ENCODE peak calls at places on chromosomes 5 and 9, in five cellular contexts. C is amygdala, O is NCI-H1417, G is GM06990, I is LoVo. H is an unnamed sample.

GRCh38 chr9:131960311-131960710 is 119.4 kb downstream of the MED27 start:
- DNase-seq in O (no peak), I (no peak), G (no peak), C (no peak), H (no peak)

GRCh38 chr5:92002875-92003274 is 619.8 kb upstream of the ARRDC3 start:
- DNase-seq in O (no peak), I (no peak), G (no peak), C (no peak), H (no peak)

GRCh38 chr9:115015018-115015635 is 84.7 kb upstream of the TNFSF8 start:
- DNase-seq in O (peak), I (peak), C (no peak), G (no peak), H (no peak)

GRCh38 chr5:2698581-2698980 is 52.9 kb downstream of the IRX2 start:
- DNase-seq in C (no peak), O (no peak), I (no peak), G (no peak), H (no peak)

GRCh38 chr9:126125577-126125976 is 201.1 kb upstream of the MVB12B start:
- DNase-seq in C (no peak), O (no peak), I (peak), G (no peak), H (no peak)

GRCh38 chr5:138663009-138663408 is 87.8 kb upstream of the HSPA9 start:
- DNase-seq in G (no peak), I (no peak), O (no peak), C (no peak), H (no peak)

GRCh38 chr9:107067715-107068416 is 204.9 kb downstream of the ZNF462 start:
- DNase-seq in G (no peak), O (no peak), I (no peak), C (no peak), H (no peak)

GRCh38 chr9:98057095-98057799 is 715 bp downstream of the NANS start:
- DNase-seq in O (no peak), C (no peak), G (no peak), I (no peak), H (no peak)

GRCh38 chr9:112074250-112075008 is 100.7 kb downstream of the SUSD1 start:
- DNase-seq in C (peak), I (peak), G (peak), O (peak), H (peak)

GRCh38 chr5:73918791-73919221 is 292.8 kb downstream of the ARHGEF28 start:
- DNase-seq in I (no peak), O (no peak), C (no peak), G (no peak), H (no peak)

GRCh38 chr5:150644496-150644895 is 4.0 kb downstream of the SYNPO start:
- DNase-seq in I (no peak), G (no peak), C (no peak), O (no peak), H (no peak)

GRCh38 chr9:882416-882931 is 41.0 kb downstream of the DMRT1 start:
- DNase-seq in I (no peak), O (no peak), C (no peak), G (no peak), H (no peak)

GRCh38 chr9:94740191-94740874 is 13.8 kb downstream of the AOPEP start:
- DNase-seq in I (no peak), G (no peak), C (peak), O (no peak), H (no peak)

GRCh38 chr9:86557918-86558317 is 203.7 kb upstream of the TUT7 start:
- DNase-seq in G (no peak), C (no peak), I (no peak), O (no peak), H (no peak)

GRCh38 chr9:38333047-38333446 is 59.5 kb upstream of the ALDH1B1 start:
- DNase-seq in G (no peak), C (no peak), O (no peak), I (no peak), H (no peak)

GRCh38 chr9:4936823-4937222 is 48.2 kb upstream of the JAK2 start:
- DNase-seq in O (no peak), I (no peak), G (peak), C (no peak), H (no peak)

GRCh38 chr5:97133106-97133505 is 9.3 kb downstream of the LIX1 start:
- DNase-seq in I (no peak), G (no peak), O (no peak), C (no peak), H (no peak)

GRCh38 chr5:95892784-95893354 is 68.8 kb downstream of the ELL2 start:
- DNase-seq in C (peak), I (peak), G (no peak), O (no peak), H (peak)

GRCh38 chr5:1484416-1485319 is 39.1 kb downstream of the LPCAT1 start:
- DNase-seq in I (no peak), C (no peak), O (no peak), G (peak), H (no peak)

GRCh38 chr9:89177021-89177400 is 1.6 kb downstream of the SHC3 start:
- DNase-seq in G (no peak), C (no peak), I (no peak), O (no peak), H (no peak)

GRCh38 chr5:131661931-131662330 is 26.9 kb upstream of the RAPGEF6 start:
- DNase-seq in O (no peak), C (no peak), G (no peak), I (no peak), H (no peak)

GRCh38 chr5:103804714-103805113 is 242.1 kb upstream of the NUDT12 start:
- DNase-seq in G (no peak), C (no peak), I (no peak), O (no peak), H (no peak)

GRCh38 chr9:121700831-121701419 is 49.5 kb downstream of the DAB2IP start:
- DNase-seq in C (no peak), I (no peak), O (no peak), G (no peak), H (no peak)

GRCh38 chr5:128469924-128470323 is 68.1 kb downstream of the FBN2 start:
- DNase-seq in I (no peak), G (no peak), C (no peak), O (no peak), H (no peak)

GRCh38 chr5:37400501-37400900 is 21.4 kb downstream of the WDR70 start:
- DNase-seq in C (no peak), O (no peak), G (no peak), I (no peak), H (no peak)

GRCh38 chr5:151751091-151751490 is 7.3 kb downstream of the ATOX1 start:
- DNase-seq in I (no peak), C (no peak), G (no peak), O (no peak), H (no peak)

GRCh38 chr5:151480859-151481258 is 33.5 kb downstream of the SLC36A1 start:
- DNase-seq in O (no peak), G (no peak), I (no peak), C (no peak), H (no peak)

GRCh38 chr5:124252751-124253146 is 493.7 kb downstream of the ZNF608 start:
- DNase-seq in O (no peak), I (no peak), C (no peak), G (no peak), H (no peak)

GRCh38 chr5:5061836-5062235 is 78.3 kb upstream of the ADAMTS16 start:
- DNase-seq in C (no peak), G (no peak), O (no peak), I (no peak), H (no peak)

GRCh38 chr5:38593959-38594358 is 37.5 kb upstream of the LIFR start:
- DNase-seq in C (no peak), G (no peak), I (no peak), O (no peak), H (no peak)

GRCh38 chr5:65961644-65962043 is 35.3 kb downstream of the ERBIN start:
- DNase-seq in G (no peak), O (no peak), C (no peak), I (no peak), H (no peak)

GRCh38 chr9:16319646-16320045 is 550.8 kb downstream of the BNC2 start:
- DNase-seq in C (no peak), O (peak), G (no peak), I (no peak), H (no peak)

GRCh38 chr5:150065886-150066285 is 20.5 kb downstream of the CSF1R start:
- DNase-seq in O (no peak), G (no peak), I (no peak), C (no peak), H (no peak)

GRCh38 chr9:80500300-80500699 is 928.5 kb downstream of the TLE4 start:
- DNase-seq in O (no peak), C (no peak), G (no peak), I (no peak), H (no peak)

GRCh38 chr9:127174386-127175318 is 52.2 kb upstream of the ANGPTL2 start:
- DNase-seq in C (no peak), G (no peak), I (no peak), O (no peak), H (no peak)

GRCh38 chr5:139295692-139296091 is 2.2 kb downstream of the MATR3 start:
- DNase-seq in G (no peak), I (no peak), C (no peak), O (no peak), H (no peak)

GRCh38 chr9:91047993-91048607 is 246.5 kb downstream of the SYK start:
- DNase-seq in O (no peak), C (no peak), I (no peak), G (no peak), H (no peak)